ENCODE peak calls at places on chromosomes 12 and 14, in five cellular contexts. T is Panc1, G is A549, Q is spleen, F is prostate gland. Z is an unnamed sample.
A peak's percentile ranks its signal among the peaks of the same experiment; 100 is the strongest.

GRCh38 chr14:90556050-90556477 is 159.2 kb downstream of the CALM1 start:
- DNase-seq in T (no peak), F (no peak), Q (peak; percentile 52), G (no peak), Z (peak; percentile 26)

GRCh38 chr14:20682127-20682434 is 2.3 kb upstream of the RNASE4 start:
- DNase-seq in T (no peak), G (no peak), Q (no peak), F (no peak), Z (no peak)

GRCh38 chr12:115351513-115352077 is 667.6 kb upstream of the TBX3 start:
- DNase-seq in Q (no peak), F (no peak), G (no peak), T (no peak), Z (no peak)

GRCh38 chr14:58805057-58805456 is 167.3 kb downstream of the DACT1 start:
- DNase-seq in G (no peak), F (no peak), Q (no peak), T (no peak), Z (no peak)

GRCh38 chr14:89378119-89378518 is 38.9 kb downstream of the FOXN3 start:
- DNase-seq in T (no peak), Q (no peak), F (no peak), G (peak; percentile 28), Z (no peak)

GRCh38 chr12:54394281-54394719 is 9.8 kb upstream of the ZNF385A start:
- DNase-seq in F (peak; percentile 67), G (no peak), T (no peak), Q (no peak), Z (peak; percentile 57)

GRCh38 chr12:105705235-105705634 is 374.7 kb downstream of the C12orf75 start:
- DNase-seq in Q (no peak), G (no peak), T (no peak), F (no peak), Z (no peak)

GRCh38 chr12:12550277-12550676 is 12.4 kb downstream of the DUSP16 start:
- DNase-seq in F (no peak), T (no peak), G (no peak), Q (no peak), Z (no peak)

GRCh38 chr12:117685115-117685926 is 283.5 kb downstream of the KSR2 start:
- DNase-seq in G (peak; percentile 95), Q (no peak), T (peak; percentile 74), F (peak; percentile 79), Z (peak; percentile 66)

GRCh38 chr14:92902726-92903125 is 20.2 kb upstream of the CHGA start:
- DNase-seq in F (no peak), Q (no peak), G (no peak), T (no peak), Z (no peak)

GRCh38 chr14:67879026-67879425 is 59.4 kb downstream of the RAD51B start:
- DNase-seq in T (no peak), G (no peak), Q (no peak), F (no peak), Z (no peak)

GRCh38 chr12:76646366-76646765 is 86.8 kb upstream of the OSBPL8 start:
- DNase-seq in Q (no peak), G (no peak), F (no peak), T (no peak), Z (no peak)

GRCh38 chr14:68710776-68711175 is 82.1 kb downstream of the ZFP36L1 start:
- DNase-seq in Q (no peak), F (no peak), T (no peak), G (no peak), Z (no peak)

GRCh38 chr12:58026421-58026820 is 85.1 kb downstream of the ATP23 start:
- DNase-seq in F (peak; percentile 30), T (no peak), Q (no peak), G (no peak), Z (no peak)

GRCh38 chr14:51085007-51085406 is 9.9 kb downstream of the TRIM9 start:
- DNase-seq in F (no peak), Q (no peak), G (no peak), T (no peak), Z (no peak)

GRCh38 chr14:52026921-52027320 is 37.6 kb downstream of the RTRAF start:
- DNase-seq in G (no peak), T (no peak), F (no peak), Q (no peak), Z (no peak)

GRCh38 chr12:32039917-32040575 is 66.6 kb upstream of the BICD1 start:
- DNase-seq in F (no peak), Q (no peak), G (no peak), T (no peak), Z (no peak)

GRCh38 chr14:104318558-104319488 is 180.4 kb downstream of the KIF26A start:
- DNase-seq in G (no peak), Q (peak; percentile 63), F (no peak), T (no peak), Z (no peak)

GRCh38 chr12:115815924-115816323 is 461.6 kb downstream of the MED13L start:
- DNase-seq in T (no peak), F (no peak), G (no peak), Q (no peak), Z (no peak)

GRCh38 chr14:75182820-75183219 is 6.4 kb upstream of the TMED10 start:
- DNase-seq in G (no peak), T (no peak), Q (no peak), F (no peak), Z (no peak)

GRCh38 chr14:93004699-93005082 is 81.7 kb downstream of the CHGA start:
- DNase-seq in Q (no peak), F (no peak), T (no peak), G (no peak), Z (no peak)

GRCh38 chr14:65910108-65910507 is 497.6 kb downstream of the FUT8 start:
- DNase-seq in Q (no peak), F (no peak), T (no peak), G (peak; percentile 10), Z (no peak)

GRCh38 chr12:57381693-57382220 is 49.1 kb downstream of the R3HDM2 start:
- DNase-seq in T (no peak), F (no peak), G (no peak), Q (no peak), Z (no peak)

GRCh38 chr14:64549805-64550538 is at the start of gene PPP1R36:
- DNase-seq in G (no peak), Q (peak; percentile 87), F (no peak), T (no peak), Z (peak; percentile 81)

GRCh38 chr14:60204104-60204842 is 39.1 kb upstream of the DHRS7 start:
- DNase-seq in T (no peak), G (no peak), F (no peak), Q (no peak), Z (peak; percentile 36)

GRCh38 chr12:104669057-104669770 is 212.5 kb downstream of the CHST11 start:
- DNase-seq in F (peak; percentile 63), Q (no peak), G (no peak), T (no peak), Z (peak; percentile 45)

GRCh38 chr12:4201333-4202105 is 72.0 kb upstream of the CCND2 start:
- DNase-seq in G (no peak), T (no peak), Q (peak; percentile 83), F (no peak), Z (no peak)

GRCh38 chr12:21372602-21373001 is at the start of gene IAPP:
- DNase-seq in F (no peak), G (no peak), Q (no peak), T (no peak), Z (no peak)

GRCh38 chr14:59919582-59920377 is at the start of gene LRRC9:
- DNase-seq in T (no peak), Q (peak; percentile 76), F (peak; percentile 35), G (no peak), Z (peak; percentile 14)

GRCh38 chr14:91413547-91414474 is 3.8 kb downstream of the CCDC88C start:
- DNase-seq in Q (peak; percentile 78), T (no peak), G (no peak), F (peak; percentile 72), Z (peak; percentile 80)

GRCh38 chr12:125983094-125983783 is 918.0 kb downstream of the AACS start:
- DNase-seq in F (peak; percentile 73), Q (peak; percentile 81), T (no peak), G (peak; percentile 5), Z (peak; percentile 9)

GRCh38 chr14:50814161-50814560 is 16.8 kb downstream of the NIN start:
- DNase-seq in Q (no peak), G (no peak), T (no peak), F (no peak), Z (no peak)

GRCh38 chr14:105484069-105484996 is 2.4 kb upstream of the CRIP1 start:
- DNase-seq in Q (no peak), T (no peak), G (no peak), F (no peak), Z (no peak)

GRCh38 chr12:132834181-132834711 is 5.6 kb upstream of the GOLGA3 start:
- DNase-seq in G (no peak), F (no peak), T (no peak), Q (no peak), Z (no peak)

GRCh38 chr14:49999216-49999761 is 106.4 kb downstream of the ARF6 start:
- DNase-seq in Q (peak; percentile 95), T (no peak), F (peak; percentile 78), G (peak; percentile 87), Z (peak; percentile 89)

GRCh38 chr12:6961278-6961694 is 9.2 kb downstream of the PHB2 start:
- DNase-seq in G (no peak), T (no peak), Q (peak; percentile 95), F (peak; percentile 58), Z (peak; percentile 83)

GRCh38 chr14:36662258-36662542 is 540 bp downstream of the PAX9 start:
- DNase-seq in T (no peak), F (no peak), Q (no peak), G (no peak), Z (no peak)
- H3K27ac ChIP-seq in T (no peak overlapping the region), F (peak overlapping the region; percentile 90), Q (no peak overlapping the region), G (peak overlapping the region; percentile 71), Z (no peak overlapping the region)

GRCh38 chr14:34867199-34867598 is 8.0 kb downstream of the BAZ1A start:
- DNase-seq in T (no peak), G (no peak), F (no peak), Q (no peak), Z (no peak)
- TF ChIP-seq CTCF in T (no peak), G (no peak), F (no peak), Q (no peak), Z (no peak)

GRCh38 chr12:52327086-52327829 is 6.1 kb upstream of the KRT83 start:
- DNase-seq in T (peak; percentile 96), Q (peak; percentile 84), G (peak; percentile 100), F (peak; percentile 86), Z (peak; percentile 87)
- H3K27ac ChIP-seq in T (peak overlapping the region; percentile 5), Q (no peak overlapping the region), G (peak overlapping the region; percentile 75), F (no peak overlapping the region), Z (no peak overlapping the region)

DNA sequence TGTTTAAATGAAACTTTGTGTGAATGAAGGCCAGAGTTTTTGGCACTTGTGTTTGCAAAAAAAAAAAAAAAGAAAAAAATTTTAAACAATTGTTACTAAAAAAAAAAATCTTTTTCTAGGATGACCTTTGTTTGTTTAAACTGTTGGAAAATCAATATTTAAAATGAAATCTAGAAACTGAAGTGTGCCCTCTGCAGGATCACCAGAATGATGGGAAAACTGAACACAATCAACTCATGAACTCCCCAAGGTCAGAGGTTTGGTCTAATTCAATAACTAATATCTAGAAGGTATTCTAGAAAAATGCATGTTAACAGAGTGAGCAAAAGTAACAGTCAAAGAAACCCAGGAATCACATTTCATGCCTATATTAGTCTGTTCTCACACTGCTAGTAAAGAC is 448.9 kb downstream of the FLRT2 start:
- DNase-seq in T (no peak), F (no peak), Q (no peak), G (no peak), Z (no peak)
- TF ChIP-seq CTCF in T (no peak), F (no peak), Q (no peak), G (no peak), Z (no peak)

Z was measured in transverse colon.